ENCODE peak calls at places on chromosomes 7 and 10, in seven cellular contexts. One of them, this sample, is unnamed.

GRCh38 chr10:120776442-120776841 is 74.7 kb upstream of the WDR11 start:
- DNase-seq in PC-9: no peak
- DNase-seq in cardiac fibroblast: no peak
- DNase-seq in HL-60: no peak
- DNase-seq in lower lobe of right lung: no peak
- DNase-seq in H7: no peak
- DNase-seq in right cardiac atrium: no peak
- DNase-seq in this sample: no peak

GRCh38 chr7:21624320-21624719 is 81.5 kb downstream of the DNAH11 start:
- DNase-seq in lower lobe of right lung: no peak
- DNase-seq in right cardiac atrium: no peak
- DNase-seq in H7: no peak
- DNase-seq in HL-60: no peak
- DNase-seq in cardiac fibroblast: no peak
- DNase-seq in PC-9: no peak
- DNase-seq in this sample: no peak

GRCh38 chr7:137970263-137970975 is 31.5 kb downstream of the CREB3L2 start:
- DNase-seq in PC-9: peak; percentile 49
- DNase-seq in right cardiac atrium: peak; percentile 89
- DNase-seq in cardiac fibroblast: peak; percentile 83
- DNase-seq in HL-60: no peak
- DNase-seq in lower lobe of right lung: no peak
- DNase-seq in H7: no peak
- DNase-seq in this sample: peak; percentile 84

GRCh38 chr10:75335191-75335590 is 66.4 kb downstream of the ZNF503 start:
- DNase-seq in cardiac fibroblast: peak; percentile 6
- DNase-seq in lower lobe of right lung: no peak
- DNase-seq in HL-60: no peak
- DNase-seq in H7: no peak
- DNase-seq in right cardiac atrium: no peak
- DNase-seq in PC-9: no peak
- DNase-seq in this sample: peak; percentile 34

GRCh38 chr10:79203014-79203675 is 134.4 kb downstream of the ZMIZ1 start:
- DNase-seq in PC-9: no peak
- DNase-seq in H7: no peak
- DNase-seq in cardiac fibroblast: no peak
- DNase-seq in lower lobe of right lung: no peak
- DNase-seq in right cardiac atrium: peak; percentile 45
- DNase-seq in HL-60: no peak
- DNase-seq in this sample: no peak

GRCh38 chr7:105139381-105139780 is 125.4 kb downstream of the KMT2E start:
- DNase-seq in PC-9: no peak
- DNase-seq in H7: no peak
- DNase-seq in right cardiac atrium: no peak
- DNase-seq in HL-60: no peak
- DNase-seq in cardiac fibroblast: no peak
- DNase-seq in lower lobe of right lung: no peak
- DNase-seq in this sample: no peak

GRCh38 chr7:14902589-14902963 is at the start of gene DGKB:
- DNase-seq in lower lobe of right lung: peak; percentile 10
- DNase-seq in cardiac fibroblast: peak; percentile 50
- DNase-seq in right cardiac atrium: peak; percentile 37
- DNase-seq in PC-9: no peak
- DNase-seq in H7: peak; percentile 1
- DNase-seq in HL-60: no peak
- DNase-seq in this sample: peak; percentile 30

GRCh38 chr10:24969732-24970330 is 17.4 kb upstream of the PRTFDC1 start:
- DNase-seq in lower lobe of right lung: no peak
- DNase-seq in PC-9: no peak
- DNase-seq in right cardiac atrium: no peak
- DNase-seq in HL-60: no peak
- DNase-seq in H7: no peak
- DNase-seq in cardiac fibroblast: peak; percentile 35
- DNase-seq in this sample: no peak

GRCh38 chr7:115559877-115560276 is 470.7 kb downstream of the TFEC start:
- DNase-seq in lower lobe of right lung: no peak
- DNase-seq in cardiac fibroblast: no peak
- DNase-seq in PC-9: no peak
- DNase-seq in right cardiac atrium: no peak
- DNase-seq in HL-60: no peak
- DNase-seq in H7: no peak
- DNase-seq in this sample: no peak

GRCh38 chr7:41710838-41711237 is 7.9 kb upstream of the INHBA start:
- DNase-seq in cardiac fibroblast: no peak
- DNase-seq in lower lobe of right lung: no peak
- DNase-seq in H7: no peak
- DNase-seq in PC-9: no peak
- DNase-seq in right cardiac atrium: no peak
- DNase-seq in HL-60: no peak
- DNase-seq in this sample: no peak

GRCh38 chr7:130942211-130942964 is 208.4 kb upstream of the KLF14 start:
- DNase-seq in right cardiac atrium: no peak
- DNase-seq in HL-60: no peak
- DNase-seq in H7: no peak
- DNase-seq in lower lobe of right lung: no peak
- DNase-seq in cardiac fibroblast: peak; percentile 41
- DNase-seq in PC-9: no peak
- DNase-seq in this sample: peak; percentile 96

GRCh38 chr7:75915416-75916156 is 631 bp downstream of the POR start:
- DNase-seq in HL-60: no peak
- DNase-seq in H7: peak; percentile 69
- DNase-seq in cardiac fibroblast: peak; percentile 62
- DNase-seq in right cardiac atrium: peak; percentile 57
- DNase-seq in PC-9: no peak
- DNase-seq in lower lobe of right lung: no peak
- DNase-seq in this sample: peak; percentile 52

GRCh38 chr7:117143580-117143979 is 179.3 kb downstream of the WNT2 start:
- DNase-seq in right cardiac atrium: no peak
- DNase-seq in lower lobe of right lung: no peak
- DNase-seq in HL-60: no peak
- DNase-seq in cardiac fibroblast: no peak
- DNase-seq in H7: no peak
- DNase-seq in PC-9: no peak
- DNase-seq in this sample: peak; percentile 77

GRCh38 chr10:90193240-90193985 is 492.0 kb downstream of the KIF20B start:
- DNase-seq in right cardiac atrium: no peak
- DNase-seq in HL-60: no peak
- DNase-seq in lower lobe of right lung: no peak
- DNase-seq in H7: no peak
- DNase-seq in cardiac fibroblast: peak; percentile 74
- DNase-seq in PC-9: no peak
- DNase-seq in this sample: peak; percentile 90

GRCh38 chr7:49001610-49002033 is 77.3 kb downstream of the CDC14C start:
- DNase-seq in H7: peak; percentile 52
- DNase-seq in HL-60: peak; percentile 8
- DNase-seq in right cardiac atrium: peak; percentile 23
- DNase-seq in PC-9: no peak
- DNase-seq in lower lobe of right lung: no peak
- DNase-seq in cardiac fibroblast: peak; percentile 2
- DNase-seq in this sample: peak; percentile 9

GRCh38 chr7:75813781-75814236 is at the start of gene CCL24:
- DNase-seq in H7: no peak
- DNase-seq in PC-9: no peak
- DNase-seq in lower lobe of right lung: peak; percentile 62
- DNase-seq in cardiac fibroblast: no peak
- DNase-seq in right cardiac atrium: peak; percentile 63
- DNase-seq in HL-60: peak; percentile 60
- DNase-seq in this sample: no peak

GRCh38 chr7:13042605-13043236 is 355.3 kb downstream of the ARL4A start:
- DNase-seq in lower lobe of right lung: no peak
- DNase-seq in H7: no peak
- DNase-seq in right cardiac atrium: no peak
- DNase-seq in PC-9: peak; percentile 54
- DNase-seq in HL-60: no peak
- DNase-seq in cardiac fibroblast: no peak
- DNase-seq in this sample: peak; percentile 34

GRCh38 chr10:104072786-104073185 is 12.9 kb downstream of the COL17A1 start:
- DNase-seq in cardiac fibroblast: no peak
- DNase-seq in PC-9: no peak
- DNase-seq in HL-60: no peak
- DNase-seq in H7: peak; percentile 0
- DNase-seq in lower lobe of right lung: no peak
- DNase-seq in right cardiac atrium: no peak
- DNase-seq in this sample: peak; percentile 19

GRCh38 chr10:108039821-108040584 is 875.5 kb upstream of the SORCS1 start:
- DNase-seq in cardiac fibroblast: no peak
- DNase-seq in right cardiac atrium: no peak
- DNase-seq in HL-60: no peak
- DNase-seq in H7: no peak
- DNase-seq in lower lobe of right lung: no peak
- DNase-seq in PC-9: no peak
- DNase-seq in this sample: no peak

GRCh38 chr10:85100495-85100894 is 772.1 kb downstream of the CCSER2 start:
- DNase-seq in right cardiac atrium: no peak
- DNase-seq in HL-60: no peak
- DNase-seq in cardiac fibroblast: peak; percentile 3
- DNase-seq in H7: no peak
- DNase-seq in PC-9: no peak
- DNase-seq in lower lobe of right lung: no peak
- DNase-seq in this sample: no peak
- H3K4me3 ChIP-seq in right cardiac atrium: no peak overlapping the region
- H3K4me3 ChIP-seq in HL-60: no peak overlapping the region
- H3K4me3 ChIP-seq in cardiac fibroblast: no peak overlapping the region
- H3K4me3 ChIP-seq in H7: no peak overlapping the region
- H3K4me3 ChIP-seq in PC-9: no peak overlapping the region
- H3K4me3 ChIP-seq in lower lobe of right lung: no peak overlapping the region
- H3K4me3 ChIP-seq in this sample: no peak overlapping the region

GRCh38 chr7:19119372-19119771 is 1.9 kb upstream of the TWIST1 start:
- DNase-seq in PC-9: peak; percentile 19
- DNase-seq in cardiac fibroblast: no peak
- DNase-seq in H7: no peak
- DNase-seq in lower lobe of right lung: no peak
- DNase-seq in HL-60: no peak
- DNase-seq in right cardiac atrium: no peak
- DNase-seq in this sample: no peak

GRCh38 chr7:19118896-19119301 is 1.5 kb upstream of the TWIST1 start:
- DNase-seq in PC-9: no peak
- DNase-seq in right cardiac atrium: peak; percentile 60
- DNase-seq in H7: peak; percentile 70
- DNase-seq in HL-60: no peak
- DNase-seq in cardiac fibroblast: no peak
- DNase-seq in lower lobe of right lung: no peak
- DNase-seq in this sample: no peak

GRCh38 chr7:19117870-19118608 is 603 bp upstream of the TWIST1 start:
- DNase-seq in PC-9: peak; percentile 26
- DNase-seq in cardiac fibroblast: peak; percentile 39
- DNase-seq in lower lobe of right lung: no peak
- DNase-seq in HL-60: no peak
- DNase-seq in right cardiac atrium: peak; percentile 58
- DNase-seq in H7: peak; percentile 69
- DNase-seq in this sample: peak; percentile 30

GRCh38 chr7:19122018-19122588 is 4.7 kb upstream of the TWIST1 start:
- DNase-seq in HL-60: no peak
- DNase-seq in cardiac fibroblast: peak; percentile 82
- DNase-seq in right cardiac atrium: no peak
- DNase-seq in H7: peak; percentile 47
- DNase-seq in lower lobe of right lung: no peak
- DNase-seq in PC-9: no peak
- DNase-seq in this sample: peak; percentile 78

DNA sequence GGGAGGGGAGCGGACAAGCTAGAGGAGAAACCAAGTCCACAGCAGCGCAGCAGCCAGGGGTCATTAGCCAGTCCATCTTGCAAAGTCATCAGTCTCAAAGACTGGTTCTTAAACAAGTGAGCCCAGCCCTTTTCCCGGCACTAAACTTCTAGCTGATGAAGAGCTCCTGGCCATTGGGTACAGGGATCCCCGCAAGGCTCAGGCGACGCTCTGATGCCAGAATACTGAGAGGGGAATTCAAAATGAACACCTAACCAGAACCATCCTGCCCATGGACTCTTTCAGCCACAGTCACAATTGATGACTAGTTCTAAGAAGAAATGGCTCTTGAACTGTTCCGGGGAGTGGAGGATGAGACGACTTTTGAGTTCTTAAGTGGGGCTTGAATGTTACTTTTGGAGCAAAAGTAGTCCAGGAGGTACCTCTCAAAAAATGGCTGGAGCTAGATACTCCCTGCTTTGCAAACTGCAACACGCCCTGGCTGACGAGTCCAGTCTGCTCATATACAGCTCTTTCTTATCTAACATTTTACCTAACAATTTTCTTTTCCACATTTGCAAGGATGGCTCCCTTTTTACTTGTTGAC is 2.6 kb upstream of the TWIST1 start:
- DNase-seq in right cardiac atrium: no peak
- DNase-seq in lower lobe of right lung: no peak
- DNase-seq in PC-9: no peak
- DNase-seq in cardiac fibroblast: no peak
- DNase-seq in H7: no peak
- DNase-seq in HL-60: no peak
- DNase-seq in this sample: no peak
- H3K4me3 ChIP-seq in right cardiac atrium: no peak overlapping the region
- H3K4me3 ChIP-seq in lower lobe of right lung: no peak overlapping the region
- H3K4me3 ChIP-seq in PC-9: no peak overlapping the region
- H3K4me3 ChIP-seq in cardiac fibroblast: no peak overlapping the region
- H3K4me3 ChIP-seq in H7: no peak overlapping the region
- H3K4me3 ChIP-seq in HL-60: no peak overlapping the region
- H3K4me3 ChIP-seq in this sample: no peak overlapping the region

DNA sequence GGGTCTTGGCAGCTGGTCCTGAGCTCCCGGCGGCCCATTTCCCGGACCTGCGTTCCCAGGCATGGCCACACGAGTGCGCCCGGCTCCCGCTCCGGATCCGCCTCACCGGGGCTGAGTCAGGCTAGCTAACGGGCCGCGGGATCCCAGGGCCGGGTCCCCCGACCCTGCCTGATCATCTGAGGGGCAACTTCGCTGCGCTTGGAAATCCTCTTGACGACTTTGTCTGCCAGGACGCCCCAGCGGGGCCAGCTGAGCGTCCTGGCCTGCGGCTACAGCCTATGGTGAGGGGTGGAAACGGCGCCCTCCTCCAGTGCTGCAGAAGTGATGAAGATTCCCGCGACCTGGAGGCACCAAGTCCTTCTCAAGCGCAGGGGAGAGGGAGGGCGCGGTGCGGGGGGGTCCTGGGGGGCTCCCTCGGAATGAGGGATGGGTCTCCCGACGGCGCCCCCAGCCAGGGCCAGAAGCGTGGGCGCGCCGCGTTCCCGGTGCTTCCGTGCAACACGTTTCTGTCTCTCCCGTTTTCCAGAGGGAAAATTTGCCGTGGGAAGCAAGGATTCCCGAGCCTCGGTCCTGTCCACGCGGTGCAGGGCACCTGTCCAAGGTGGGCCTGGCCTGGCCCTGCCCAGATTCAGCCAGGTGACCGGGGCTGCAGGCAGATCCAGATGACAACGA is 212.4 kb downstream of the CCSER2 start:
- DNase-seq in lower lobe of right lung: peak; percentile 74
- DNase-seq in HL-60: no peak
- DNase-seq in PC-9: no peak
- DNase-seq in H7: peak; percentile 92
- DNase-seq in right cardiac atrium: peak; percentile 81
- DNase-seq in cardiac fibroblast: peak; percentile 62
- DNase-seq in this sample: peak; percentile 55
- H3K4me3 ChIP-seq in lower lobe of right lung: peak overlapping the region; percentile 53
- H3K4me3 ChIP-seq in HL-60: peak overlapping the region; percentile 9
- H3K4me3 ChIP-seq in PC-9: peak overlapping the region; percentile 30
- H3K4me3 ChIP-seq in H7: peak overlapping the region; percentile 40
- H3K4me3 ChIP-seq in right cardiac atrium: peak overlapping the region; percentile 46
- H3K4me3 ChIP-seq in cardiac fibroblast: peak overlapping the region; percentile 50
- H3K4me3 ChIP-seq in this sample: peak overlapping the region; percentile 51

DNA sequence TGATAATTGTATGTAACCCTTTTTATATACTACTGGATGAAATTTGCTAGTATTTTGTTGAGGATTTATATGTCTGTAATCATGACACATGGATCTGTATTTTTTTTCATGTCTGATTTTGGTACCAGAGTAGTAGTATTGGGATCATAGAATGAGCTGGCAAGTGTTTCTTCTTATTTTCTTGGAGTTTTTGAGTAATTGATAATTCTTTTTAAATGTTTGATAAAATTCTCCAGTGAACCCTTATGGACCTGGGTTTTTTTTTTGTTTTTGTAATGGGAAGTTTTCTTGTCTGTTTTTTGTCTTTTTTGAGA is 28.4 kb downstream of the ZNF33A start:
- DNase-seq in cardiac fibroblast: no peak
- DNase-seq in HL-60: no peak
- DNase-seq in right cardiac atrium: no peak
- DNase-seq in PC-9: no peak
- DNase-seq in H7: no peak
- DNase-seq in lower lobe of right lung: no peak
- DNase-seq in this sample: no peak
- H3K4me3 ChIP-seq in cardiac fibroblast: no peak overlapping the region
- H3K4me3 ChIP-seq in HL-60: no peak overlapping the region
- H3K4me3 ChIP-seq in right cardiac atrium: no peak overlapping the region
- H3K4me3 ChIP-seq in PC-9: no peak overlapping the region
- H3K4me3 ChIP-seq in H7: no peak overlapping the region
- H3K4me3 ChIP-seq in lower lobe of right lung: no peak overlapping the region
- H3K4me3 ChIP-seq in this sample: no peak overlapping the region